ENCODE peak calls at places on chromosomes 11 and 22, in four cellular contexts. K, J, T and U are unnamed samples.

GRCh38 chr22:38775656-38776055 is 18.3 kb downstream of the DNAL4 start:
- DNase-seq in K (no peak), T (no peak), J (no peak), U (no peak)

GRCh38 chr11:69076129-69076791 is 27.5 kb downstream of the TPCN2 start:
- DNase-seq in T (no peak), K (no peak), J (no peak), U (no peak)

GRCh38 chr22:46614070-46614931 is 5.9 kb upstream of the GRAMD4 start:
- DNase-seq in T (peak), K (peak), J (no peak), U (peak)

GRCh38 chr11:35584321-35584720 is 33.9 kb upstream of the FJX1 start:
- DNase-seq in K (no peak), T (no peak), J (no peak), U (no peak)

GRCh38 chr22:41367039-41367679 is 14.6 kb upstream of the TEF start:
- DNase-seq in T (no peak), K (no peak), J (peak), U (no peak)

GRCh38 chr11:17197431-17197898 is 10.3 kb downstream of the PIK3C2A start:
- DNase-seq in J (no peak), K (no peak), T (no peak), U (no peak)

GRCh38 chr11:1623716-1624115 is 1.8 kb upstream of the KRTAP5-4 start:
- DNase-seq in J (no peak), T (no peak), K (no peak), U (no peak)

GRCh38 chr11:67230886-67231285 is 35.4 kb upstream of the GRK2 start:
- DNase-seq in T (no peak), J (no peak), K (no peak), U (no peak)

GRCh38 chr22:20777420-20778177 is 3.7 kb downstream of the SERPIND1 start:
- DNase-seq in J (peak), K (no peak), T (no peak), U (no peak)

GRCh38 chr11:13065200-13065787 is 56.2 kb downstream of the RASSF10 start:
- DNase-seq in T (no peak), K (no peak), J (no peak), U (no peak)

GRCh38 chr22:31342389-31343125 is 3.6 kb downstream of the PATZ1 start:
- DNase-seq in J (peak), T (no peak), K (no peak), U (no peak)

GRCh38 chr22:49014227-49015201 is 813.2 kb downstream of the BRD1 start:
- DNase-seq in K (no peak), J (no peak), T (no peak), U (peak)

GRCh38 chr11:3807856-3808845 is at the start of gene PGAP2:
- DNase-seq in J (peak), T (peak), K (no peak), U (peak)